ENCODE peak calls at places on chromosomes 7 and 10, in four cellular contexts. L, I, V and S are unnamed samples.

GRCh38 chr10:47090903-47091302 is 179.7 kb downstream of the PTPN20 start:
- DNase-seq in L (no peak), I (no peak), V (no peak), S (no peak)

GRCh38 chr7:31437466-31437865 is 76.4 kb upstream of the ITPRID1 start:
- DNase-seq in L (no peak), I (no peak), V (no peak), S (no peak)

GRCh38 chr10:92094960-92095359 is 171.4 kb downstream of the BTAF1 start:
- DNase-seq in L (no peak), I (no peak), V (no peak), S (no peak)

GRCh38 chr7:26284477-26284876 is 7.2 kb upstream of the SNX10 start:
- DNase-seq in L (peak; percentile 71), I (no peak), V (no peak), S (no peak)

GRCh38 chr10:63670291-63670898 is 149.2 kb downstream of the REEP3 start:
- DNase-seq in L (no peak), I (no peak), V (no peak), S (peak; percentile 55)

GRCh38 chr7:107560898-107561516 is 2.7 kb downstream of the COG5 start:
- DNase-seq in L (no peak), I (no peak), V (no peak), S (no peak)

GRCh38 chr10:24207781-24208611 is 942 bp upstream of the KIAA1217 start:
- DNase-seq in L (peak; percentile 94), I (no peak), V (no peak), S (no peak)

GRCh38 chr10:108392286-108392685 is 1227.8 kb upstream of the SORCS1 start:
- DNase-seq in L (no peak), I (no peak), V (no peak), S (no peak)

GRCh38 chr7:134016223-134016941 is 110.8 kb upstream of the LRGUK start:
- DNase-seq in L (peak; percentile 21), I (no peak), V (no peak), S (peak; percentile 39)

GRCh38 chr7:12643644-12644043 is 43.8 kb upstream of the ARL4A start:
- DNase-seq in L (no peak), I (no peak), V (no peak), S (no peak)

GRCh38 chr10:3811331-3811870 is 26.4 kb upstream of the KLF6 start:
- DNase-seq in L (no peak), I (peak; percentile 76), V (no peak), S (no peak)

GRCh38 chr7:158299607-158300006 is 288.0 kb downstream of the PTPRN2 start:
- DNase-seq in L (no peak), I (no peak), V (no peak), S (no peak)

GRCh38 chr10:85544956-85545355 is 821.6 kb downstream of the GRID1 start:
- DNase-seq in L (no peak), I (no peak), V (no peak), S (no peak)

GRCh38 chr10:131677671-131678070 is 223.1 kb upstream of the PPP2R2D start:
- DNase-seq in L (no peak), I (no peak), V (no peak), S (no peak)

GRCh38 chr10:74165530-74165901 is 14.5 kb downstream of the ADK start:
- DNase-seq in L (no peak), I (no peak), V (no peak), S (no peak)

GRCh38 chr7:28806841-28807240 is 151.3 kb downstream of the TRIL start:
- DNase-seq in L (no peak), I (no peak), V (no peak), S (peak; percentile 28)

GRCh38 chr7:818031-818699 is 14.1 kb upstream of the SUN1 start:
- DNase-seq in L (peak; percentile 48), I (no peak), V (no peak), S (no peak)
- H3K4me3 ChIP-seq in L (peak overlapping the region; percentile 90), I (peak overlapping the region; percentile 76), V (peak overlapping the region; percentile 76), S (peak overlapping the region; percentile 13)

GRCh38 chr10:50896721-50897120 is 11.3 kb upstream of the A1CF start:
- DNase-seq in L (no peak), I (no peak), V (no peak), S (no peak)
- TF ChIP-seq SUZ12 in L (no peak), I (no peak), V (no peak), S (no peak)

GRCh38 chr7:19773361-19773760 is at the start of gene TMEM196:
- DNase-seq in L (no peak), I (no peak), V (no peak), S (peak; percentile 1)

GRCh38 chr7:19776981-19777380 is 3.6 kb upstream of the TMEM196 start:
- DNase-seq in L (no peak), I (no peak), V (no peak), S (no peak)

GRCh38 chr7:19772323-19772722 is 1.1 kb downstream of the TMEM196 start:
- DNase-seq in L (no peak), I (no peak), V (no peak), S (no peak)

DNA sequence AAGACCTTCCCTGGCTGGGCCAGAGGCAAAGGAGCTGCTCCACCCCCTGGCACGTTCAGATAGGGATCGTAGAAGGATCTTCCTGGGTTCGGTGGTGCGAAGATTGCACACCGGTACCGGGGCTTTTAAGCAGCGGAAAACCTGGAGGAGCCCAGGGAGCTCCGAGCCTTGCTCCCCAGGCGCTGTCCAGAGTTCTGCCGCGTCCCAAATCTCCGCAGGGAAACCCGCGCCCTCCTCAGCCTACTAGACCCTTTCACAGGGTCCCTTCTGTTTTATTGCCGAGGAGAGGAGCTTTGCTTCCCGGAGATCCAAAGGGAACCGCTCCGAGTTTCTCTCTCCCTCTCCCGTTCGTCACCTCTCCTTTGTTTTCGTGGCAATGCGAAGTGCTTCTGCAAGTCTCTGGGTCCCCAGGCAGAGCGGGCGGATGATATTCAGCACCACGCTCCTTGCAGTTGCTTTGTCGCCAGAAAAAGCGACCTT is 519 bp downstream of the TMEM196 start:
- DNase-seq in L (no peak), I (no peak), V (peak; percentile 33), S (peak; percentile 64)
- H3K4me3 ChIP-seq in L (no peak overlapping the region), I (no peak overlapping the region), V (peak overlapping the region; percentile 47), S (peak overlapping the region; percentile 52)

GRCh38 chr10:122861724-122862161 is 16.1 kb upstream of the CUZD1 start:
- DNase-seq in L (no peak), I (no peak), V (no peak), S (no peak)
- TF ChIP-seq SUZ12 in L (no peak), I (no peak), V (no peak), S (no peak)